ENCODE peak calls at places on chromosome 9, in eight cellular contexts. O, G, V, E, M, Z, S and X are unnamed samples.

GRCh38 chr9:6552738-6553121 is 92.8 kb downstream of the GLDC start:
- DNase-seq in O (no peak), G (no peak), V (no peak), E (peak; percentile 58), M (no peak), Z (no peak), S (no peak), X (peak; percentile 84)

GRCh38 chr9:65458992-65459391 is 174.0 kb upstream of the FOXD4L5 start:
- DNase-seq in O (no peak), G (no peak), V (no peak), E (no peak), M (no peak), Z (no peak), S (no peak), X (no peak)

GRCh38 chr9:23621924-23622323 is 204.1 kb downstream of the ELAVL2 start:
- DNase-seq in O (no peak), G (no peak), V (no peak), E (no peak), M (no peak), Z (no peak), S (no peak), X (no peak)

GRCh38 chr9:93501406-93501805 is 48.0 kb upstream of the FAM120AOS start:
- DNase-seq in O (no peak), G (no peak), V (peak; percentile 15), E (no peak), M (no peak), Z (no peak), S (no peak), X (peak; percentile 65)

GRCh38 chr9:123225374-123225813 is 43.0 kb downstream of the STRBP start:
- DNase-seq in O (peak; percentile 77), G (peak; percentile 2), V (peak; percentile 75), E (peak; percentile 64), M (no peak), Z (peak; percentile 90), S (no peak), X (peak; percentile 81)

GRCh38 chr9:18673179-18673578 is 199.2 kb downstream of the ADAMTSL1 start:
- DNase-seq in O (no peak), G (no peak), V (no peak), E (no peak), M (no peak), Z (no peak), S (no peak), X (no peak)

GRCh38 chr9:14415947-14416346 is 102.0 kb upstream of the NFIB start:
- DNase-seq in O (no peak), G (no peak), V (no peak), E (peak; percentile 31), M (no peak), Z (no peak), S (no peak), X (no peak)

GRCh38 chr9:34384368-34385165 is 7.9 kb upstream of the MYORG start:
- DNase-seq in O (no peak), G (no peak), V (no peak), E (no peak), M (no peak), Z (no peak), S (no peak), X (peak; percentile 81)

GRCh38 chr9:133064241-133065069 is 2.7 kb downstream of the CEL start:
- DNase-seq in O (no peak), G (no peak), V (no peak), E (no peak), M (peak; percentile 64), Z (no peak), S (no peak), X (peak; percentile 69)

GRCh38 chr9:129624947-129625346 is 1.0 kb upstream of the NTMT1 start:
- DNase-seq in O (peak; percentile 68), G (no peak), V (no peak), E (peak; percentile 24), M (no peak), Z (no peak), S (no peak), X (no peak)

GRCh38 chr9:128115187-128116103 is 12.1 kb downstream of the PTGES2 start:
- DNase-seq in O (peak; percentile 76), G (no peak), V (no peak), E (no peak), M (peak; percentile 95), Z (no peak), S (no peak), X (peak; percentile 38)

GRCh38 chr9:88773119-88773518 is 218.1 kb upstream of the S1PR3 start:
- DNase-seq in O (no peak), G (no peak), V (no peak), E (no peak), M (no peak), Z (no peak), S (no peak), X (no peak)

GRCh38 chr9:27645166-27645840 is 72.0 kb upstream of the C9orf72 start:
- DNase-seq in O (no peak), G (no peak), V (no peak), E (no peak), M (no peak), Z (no peak), S (no peak), X (no peak)

GRCh38 chr9:107242073-107243063 is 40.7 kb upstream of the RAD23B start:
- DNase-seq in O (no peak), G (no peak), V (no peak), E (no peak), M (no peak), Z (no peak), S (no peak), X (no peak)

GRCh38 chr9:6272229-6272597 is 56.0 kb upstream of the TPD52L3 start:
- DNase-seq in O (no peak), G (no peak), V (no peak), E (peak; percentile 97), M (no peak), Z (no peak), S (no peak), X (peak; percentile 27)

GRCh38 chr9:91898451-91899433 is 51.3 kb downstream of the ROR2 start:
- DNase-seq in O (no peak), G (peak; percentile 85), V (peak; percentile 2), E (peak; percentile 69), M (peak; percentile 80), Z (peak; percentile 49), S (no peak), X (peak; percentile 91)

GRCh38 chr9:86407022-86407421 is 52.8 kb upstream of the TUT7 start:
- DNase-seq in O (no peak), G (no peak), V (peak; percentile 18), E (peak; percentile 46), M (no peak), Z (no peak), S (no peak), X (no peak)

GRCh38 chr9:97501177-97501971 is at the start of gene TMOD1:
- DNase-seq in O (peak; percentile 98), G (peak; percentile 41), V (peak; percentile 63), E (peak; percentile 34), M (peak; percentile 82), Z (peak; percentile 73), S (peak; percentile 11), X (peak; percentile 98)

GRCh38 chr9:19310246-19310645 is 69.8 kb downstream of the RPS6 start:
- DNase-seq in O (no peak), G (no peak), V (no peak), E (no peak), M (no peak), Z (no peak), S (no peak), X (no peak)

GRCh38 chr9:134165357-134166315 is 1.3 kb upstream of the RNU6ATAC start:
- DNase-seq in O (no peak), G (no peak), V (peak; percentile 9), E (peak; percentile 35), M (peak; percentile 86), Z (no peak), S (no peak), X (no peak)

GRCh38 chr9:1337169-1337568 is 287.0 kb downstream of the DMRT2 start:
- DNase-seq in O (no peak), G (no peak), V (no peak), E (no peak), M (no peak), Z (no peak), S (no peak), X (no peak)

GRCh38 chr9:124512806-124513204 is 5.6 kb upstream of the NR5A1 start:
- DNase-seq in O (no peak), G (no peak), V (no peak), E (no peak), M (no peak), Z (no peak), S (no peak), X (no peak)

GRCh38 chr9:90219548-90220118 is 423.0 kb downstream of the DIRAS2 start:
- DNase-seq in O (peak; percentile 32), G (no peak), V (no peak), E (no peak), M (peak; percentile 77), Z (peak; percentile 75), S (peak; percentile 1), X (no peak)

GRCh38 chr9:133576591-133577462 is 32.4 kb downstream of the FAM163B start:
- DNase-seq in O (peak; percentile 63), G (no peak), V (no peak), E (peak; percentile 81), M (no peak), Z (no peak), S (no peak), X (no peak)

GRCh38 chr9:2208465-2208864 is 193.3 kb downstream of the SMARCA2 start:
- DNase-seq in O (no peak), G (no peak), V (no peak), E (no peak), M (no peak), Z (no peak), S (no peak), X (no peak)

GRCh38 chr9:116061546-116062205 is 91.9 kb upstream of the PAPPA start:
- DNase-seq in O (no peak), G (no peak), V (no peak), E (no peak), M (no peak), Z (no peak), S (no peak), X (no peak)

GRCh38 chr9:72925126-72925810 is 27.6 kb downstream of the ALDH1A1 start:
- DNase-seq in O (no peak), G (no peak), V (no peak), E (peak; percentile 87), M (no peak), Z (no peak), S (no peak), X (no peak)

GRCh38 chr9:72022846-72023245 is 37.6 kb downstream of the C9orf57 start:
- DNase-seq in O (no peak), G (no peak), V (no peak), E (peak; percentile 63), M (no peak), Z (no peak), S (no peak), X (peak; percentile 87)

GRCh38 chr9:117278656-117279055 is 136.2 kb downstream of the ASTN2 start:
- DNase-seq in O (no peak), G (peak; percentile 93), V (no peak), E (no peak), M (no peak), Z (no peak), S (no peak), X (no peak)